ENCODE peak calls at places on chromosomes 12 and 14, in four cellular contexts. Q, D, T and F are unnamed samples.

GRCh38 chr12:67434653-67435375 is 165.7 kb downstream of the CAND1 start:
- DNase-seq in Q (no peak), D (no peak), T (peak), F (no peak)

GRCh38 chr12:91127751-91128150 is 16.5 kb upstream of the LUM start:
- DNase-seq in Q (no peak), D (no peak), T (peak), F (no peak)

GRCh38 chr14:104577457-104578301 is 1.9 kb upstream of the C14orf180 start:
- DNase-seq in Q (peak), D (no peak), T (no peak), F (no peak)

GRCh38 chr12:108989381-108989780 is 31.5 kb downstream of the SVOP start:
- DNase-seq in Q (no peak), D (no peak), T (no peak), F (no peak)

GRCh38 chr12:47417960-47418359 is 287.9 kb downstream of the RPAP3 start:
- DNase-seq in Q (no peak), D (no peak), T (no peak), F (no peak)

GRCh38 chr12:118103231-118103600 is 595 bp downstream of the VSIG10 start:
- DNase-seq in Q (no peak), D (no peak), T (no peak), F (no peak)

GRCh38 chr12:113797535-113797868 is 168.6 kb downstream of the RBM19 start:
- DNase-seq in Q (no peak), D (no peak), T (no peak), F (no peak)

GRCh38 chr12:124315316-124315924 is 20.5 kb downstream of the RFLNA start:
- DNase-seq in Q (no peak), D (no peak), T (no peak), F (no peak)

GRCh38 chr14:80381964-80382363 is 170.7 kb upstream of the DIO2 start:
- DNase-seq in Q (no peak), D (no peak), T (no peak), F (no peak)

GRCh38 chr12:14554281-14555008 is 13.2 kb downstream of the PLBD1 start:
- DNase-seq in Q (peak), D (no peak), T (no peak), F (no peak)

GRCh38 chr12:103852498-103852992 is 11.5 kb upstream of the NT5DC3 start:
- DNase-seq in Q (no peak), D (no peak), T (peak), F (no peak)

GRCh38 chr12:31859232-31859977 is 99.8 kb upstream of the RESF1 start:
- DNase-seq in Q (no peak), D (peak), T (no peak), F (no peak)

GRCh38 chr12:124786065-124786964 is 77.3 kb downstream of the SCARB1 start:
- DNase-seq in Q (no peak), D (no peak), T (no peak), F (peak)

GRCh38 chr12:123022846-123023245 is 42.4 kb downstream of the ARL6IP4 start:
- DNase-seq in Q (no peak), D (no peak), T (no peak), F (no peak)

GRCh38 chr14:60311417-60311816 is 62.4 kb downstream of the PPM1A start:
- DNase-seq in Q (peak), D (no peak), T (no peak), F (no peak)

GRCh38 chr14:25014440-25014839 is 35.5 kb downstream of the STXBP6 start:
- DNase-seq in Q (no peak), D (no peak), T (peak), F (no peak)

GRCh38 chr12:89038831-89039509 is 313.3 kb downstream of the DUSP6 start:
- DNase-seq in Q (no peak), D (no peak), T (no peak), F (no peak)

GRCh38 chr12:12376636-12377448 is 20.0 kb downstream of the BORCS5 start:
- DNase-seq in Q (peak), D (peak), T (peak), F (no peak)

GRCh38 chr12:75977952-75978671 is 53.5 kb downstream of the PHLDA1 start:
- DNase-seq in Q (peak), D (peak), T (peak), F (no peak)

GRCh38 chr12:3097186-3097804 is 20.1 kb downstream of the TSPAN9 start:
- DNase-seq in Q (peak), D (no peak), T (peak), F (no peak)

GRCh38 chr12:118055865-118056773 is 4.9 kb downstream of the WSB2 start:
- DNase-seq in Q (no peak), D (no peak), T (peak), F (no peak)

GRCh38 chr14:41349289-41349910 is 257.3 kb upstream of the LRFN5 start:
- DNase-seq in Q (no peak), D (no peak), T (no peak), F (no peak)

GRCh38 chr14:39430762-39431415 is 1.3 kb downstream of the FBXO33 start:
- DNase-seq in Q (peak), D (no peak), T (peak), F (no peak)

DNA sequence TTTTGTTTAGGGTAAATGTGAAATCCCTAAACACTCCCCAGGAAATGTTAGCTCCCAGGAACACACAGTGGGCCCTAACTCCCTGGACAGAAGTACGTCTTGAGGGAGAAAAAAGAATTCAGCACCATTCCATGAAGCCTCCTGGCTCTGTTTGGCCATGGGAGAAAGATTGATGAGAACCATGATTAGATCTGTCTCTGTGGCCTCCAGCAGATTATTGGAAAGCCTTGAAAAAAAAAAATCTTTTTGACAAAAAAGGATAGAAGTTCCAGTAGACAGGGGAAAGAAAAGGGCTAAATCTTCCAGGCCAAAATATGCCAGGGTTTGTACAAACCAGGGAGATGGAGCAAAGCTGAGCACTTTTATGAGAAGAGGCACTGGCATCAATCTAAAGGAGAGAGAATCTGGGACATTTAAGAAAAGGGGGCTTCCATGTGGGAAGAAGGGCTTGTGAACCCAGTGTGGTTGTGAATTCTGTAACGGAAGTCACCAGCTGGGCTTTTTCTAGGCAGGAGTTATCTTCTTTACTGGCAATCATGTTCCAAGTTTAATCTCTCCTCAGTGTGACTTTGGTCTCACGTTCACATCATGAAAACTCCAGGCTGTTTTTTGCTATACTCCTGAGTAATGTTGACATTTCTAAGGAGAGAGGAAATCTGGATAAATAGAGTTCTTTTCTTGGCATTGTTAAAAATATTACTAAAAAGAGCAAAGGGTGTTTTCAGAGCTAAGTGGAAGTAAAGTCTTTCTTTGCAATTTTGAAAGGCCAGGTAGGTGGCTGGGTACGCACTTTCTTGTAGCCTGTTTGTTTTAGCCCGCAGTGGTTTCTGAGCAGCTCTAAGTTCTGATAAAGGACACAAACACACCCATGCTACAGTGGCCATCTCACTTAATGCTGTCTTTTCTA is 426.7 kb downstream of the RAD51B start:
- DNase-seq in Q (peak), D (no peak), T (no peak), F (no peak)
- TF ChIP-seq ETV6 in Q (no peak), D (no peak), T (no peak), F (no peak)

DNA sequence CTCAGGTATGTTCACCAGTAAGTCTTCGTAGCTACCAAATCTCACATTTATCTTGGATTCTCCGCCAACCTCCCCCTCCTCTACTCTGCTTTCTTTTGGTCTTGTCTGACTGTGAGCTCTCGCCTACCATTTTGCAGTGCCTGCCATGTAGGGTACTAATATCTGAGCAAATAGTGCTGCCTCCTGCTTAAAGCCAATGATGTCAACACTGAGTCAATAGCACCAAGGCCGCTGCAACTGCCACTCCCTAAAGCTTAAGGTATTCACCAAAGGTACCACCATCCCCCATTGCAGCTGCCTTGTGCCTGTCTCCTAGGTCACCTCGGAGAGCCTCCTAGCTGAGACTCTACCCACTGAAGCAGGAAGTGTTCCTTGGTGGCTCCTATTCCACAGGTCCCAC is 114.8 kb upstream of the FUT8 start:
- DNase-seq in Q (no peak), D (no peak), T (peak), F (no peak)
- TF ChIP-seq ETV6 in Q (no peak), D (no peak), T (no peak), F (no peak)

GRCh38 chr12:48818831-48819590 is 715 bp downstream of the CACNB3 start:
- DNase-seq in Q (no peak), D (no peak), T (no peak), F (peak)

GRCh38 chr12:48817957-48818830 is at the start of gene CACNB3:
- DNase-seq in Q (peak), D (no peak), T (no peak), F (peak)

GRCh38 chr12:48820406-48820805 is 2.1 kb downstream of the CACNB3 start:
- DNase-seq in Q (no peak), D (no peak), T (no peak), F (no peak)

GRCh38 chr12:48822139-48822538 is 3.8 kb downstream of the CACNB3 start:
- DNase-seq in Q (no peak), D (no peak), T (no peak), F (no peak)

DNA sequence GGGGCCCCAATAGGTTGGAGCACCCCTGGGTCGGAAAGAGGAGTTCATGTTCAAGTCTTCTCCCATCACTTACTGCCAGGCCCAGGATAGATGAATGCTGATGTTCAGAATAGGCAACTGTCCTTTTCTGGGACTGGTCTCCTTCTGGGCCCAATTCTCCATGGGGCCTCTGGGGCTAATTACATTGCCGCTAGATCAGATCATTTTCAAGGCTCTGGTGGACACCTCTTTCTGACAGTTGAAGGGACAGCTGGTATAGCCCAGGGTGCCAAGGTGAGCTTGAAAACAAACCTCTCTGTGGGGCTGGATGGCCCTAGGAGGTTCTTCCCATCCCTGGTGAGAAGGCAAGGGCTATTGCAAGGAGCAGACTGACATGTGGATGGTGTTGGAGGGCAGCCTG is 1.7 kb downstream of the CACNB3 start:
- DNase-seq in Q (no peak), D (no peak), T (no peak), F (no peak)
- TF ChIP-seq ETV6 in Q (no peak), D (no peak), T (no peak), F (no peak)

DNA sequence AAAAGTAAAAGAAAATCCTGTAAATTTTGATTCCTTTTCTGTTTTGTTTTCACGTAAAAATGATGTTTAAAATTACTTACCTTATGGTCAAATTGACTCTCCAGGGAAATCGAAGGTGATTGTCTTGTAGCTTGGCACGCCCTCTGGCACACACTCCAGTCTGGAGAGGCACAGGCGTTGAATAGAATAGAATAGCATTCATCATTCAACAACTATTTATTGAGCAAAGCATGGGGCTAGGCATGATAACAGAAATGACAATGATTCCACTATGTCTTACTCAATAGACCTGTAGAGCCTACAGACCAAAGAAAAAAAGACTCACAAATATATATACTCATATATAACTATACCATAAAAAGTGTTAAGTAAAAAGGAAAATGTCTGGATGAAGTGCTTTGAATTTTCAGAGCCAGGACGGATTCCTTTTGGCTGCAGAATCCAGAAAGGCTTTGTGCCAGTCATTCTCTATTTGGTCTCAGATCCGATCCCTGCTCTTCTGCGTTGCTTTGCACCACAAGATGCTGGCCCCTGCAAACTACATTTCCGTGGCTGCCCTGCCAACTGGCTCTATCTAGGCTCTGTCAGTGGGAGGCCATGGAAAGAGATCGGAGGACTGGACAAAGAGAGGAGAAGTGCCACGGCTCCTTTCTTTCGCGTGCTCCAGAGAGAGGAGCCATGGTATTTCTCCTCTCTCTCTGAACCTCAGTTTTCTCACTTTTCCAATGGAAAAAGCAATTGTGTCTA is 231.8 kb downstream of the CRADD start:
- DNase-seq in Q (no peak), D (no peak), T (no peak), F (no peak)
- TF ChIP-seq ETV6 in Q (no peak), D (no peak), T (no peak), F (no peak)

DNA sequence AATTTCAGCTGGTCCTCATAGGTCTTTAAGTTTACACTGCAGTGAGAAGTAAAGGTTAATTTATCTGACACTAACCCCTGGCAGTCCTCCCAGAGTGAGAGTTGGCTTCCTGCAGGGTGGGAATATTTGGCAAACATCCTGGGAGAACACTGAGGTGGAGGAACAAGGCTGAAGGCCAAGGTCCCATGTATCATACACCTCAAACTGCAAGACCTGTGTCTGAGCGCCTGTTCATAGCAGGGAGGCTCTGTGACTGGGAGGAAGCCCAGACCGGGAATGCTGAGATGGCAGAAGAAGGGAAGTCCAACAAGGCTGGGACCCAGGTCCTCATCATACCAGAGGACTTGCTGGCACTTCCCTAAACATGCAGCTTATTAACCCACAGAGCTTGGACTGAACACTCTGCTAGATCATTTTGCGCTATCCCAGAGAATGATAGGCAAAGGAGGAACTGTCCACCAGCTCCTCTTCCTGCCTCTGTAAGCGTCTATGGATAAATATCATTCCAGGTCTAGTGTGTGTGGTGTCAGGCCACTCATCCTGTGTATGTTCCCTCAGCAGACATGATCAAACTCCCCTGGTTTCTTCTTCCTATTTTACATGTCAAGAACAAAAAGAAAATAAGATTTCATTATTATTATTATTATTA is 199.6 kb upstream of the CNOT2 start:
- DNase-seq in Q (no peak), D (no peak), T (no peak), F (no peak)
- TF ChIP-seq ETV6 in Q (no peak), D (no peak), T (no peak), F (no peak)

GRCh38 chr14:100474176-100474575 is 113.0 kb downstream of the BEGAIN start:
- DNase-seq in Q (no peak), D (no peak), T (no peak), F (no peak)

GRCh38 chr14:100473249-100473648 is 114.0 kb downstream of the BEGAIN start:
- DNase-seq in Q (no peak), D (no peak), T (no peak), F (no peak)

GRCh38 chr14:100475268-100475667 is 111.9 kb downstream of the BEGAIN start:
- DNase-seq in Q (no peak), D (no peak), T (no peak), F (no peak)

GRCh38 chr14:100472491-100472890 is 114.7 kb downstream of the BEGAIN start:
- DNase-seq in Q (no peak), D (no peak), T (no peak), F (no peak)

GRCh38 chr14:100476012-100476822 is 111.0 kb downstream of the BEGAIN start:
- DNase-seq in Q (peak), D (no peak), T (peak), F (no peak)
- TF ChIP-seq ETV6 in Q (no peak), D (no peak), T (no peak), F (no peak)

DNA sequence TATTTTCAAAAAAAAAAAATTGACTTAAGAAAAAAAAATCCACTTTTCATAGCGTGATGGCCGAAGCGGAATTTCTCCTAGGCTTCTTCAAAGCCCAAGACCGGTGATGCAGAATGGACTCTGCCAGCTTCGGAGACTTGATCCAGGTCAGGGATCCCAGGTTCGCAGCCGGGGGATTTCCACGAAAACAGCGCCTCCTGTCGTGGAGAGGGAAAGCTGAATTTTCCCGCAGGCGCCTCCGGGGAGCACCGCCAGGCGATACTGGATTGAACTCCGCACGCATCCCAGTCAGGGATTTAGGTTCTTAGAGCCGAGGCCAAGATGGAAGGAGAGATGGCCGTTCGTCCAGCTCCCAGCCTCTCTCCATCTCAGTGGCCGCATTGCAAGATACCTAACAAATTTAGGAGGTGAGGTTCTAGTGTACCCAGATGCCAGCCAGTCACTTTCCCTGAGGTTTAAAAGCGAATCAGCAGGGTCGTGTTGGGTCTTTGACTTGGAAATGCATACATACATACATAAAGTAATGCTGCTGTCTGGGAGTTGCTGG is 2.2 kb downstream of the TTC6 start:
- DNase-seq in Q (no peak), D (no peak), T (no peak), F (peak)
- TF ChIP-seq ETV6 in Q (no peak), D (no peak), T (no peak), F (no peak)

DNA sequence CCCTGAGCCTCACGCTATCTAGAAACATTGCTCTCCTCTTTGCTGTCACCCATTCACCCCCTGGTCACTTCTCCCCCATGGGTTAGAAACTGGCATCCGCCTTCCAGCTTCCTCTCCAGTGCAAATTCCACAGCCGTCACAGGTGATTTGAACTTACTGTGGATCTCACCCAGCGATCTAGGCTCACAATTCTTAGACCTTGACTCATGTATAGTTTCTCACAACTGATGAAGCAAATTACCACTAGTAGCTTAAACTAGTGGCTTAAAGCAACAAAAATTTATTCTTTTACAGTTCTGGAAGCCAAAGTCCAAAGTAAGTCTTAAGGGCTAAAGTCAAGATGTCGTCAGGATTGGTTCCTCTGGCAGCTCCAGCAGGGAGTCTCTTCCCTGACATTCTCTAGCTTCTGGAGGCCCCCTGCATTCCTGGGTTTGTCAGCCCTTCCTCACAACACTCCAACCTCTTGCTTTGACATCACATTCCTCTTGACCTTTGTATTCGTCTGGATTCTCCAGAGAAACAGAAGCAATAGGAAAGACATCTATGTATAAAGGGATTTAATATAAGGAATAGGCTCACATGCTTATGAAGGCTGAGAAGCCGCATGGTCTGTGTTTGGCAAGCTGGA is 117.5 kb downstream of the KTN1 start:
- DNase-seq in Q (no peak), D (no peak), T (no peak), F (no peak)
- TF ChIP-seq ETV6 in Q (no peak), D (no peak), T (no peak), F (no peak)

DNA sequence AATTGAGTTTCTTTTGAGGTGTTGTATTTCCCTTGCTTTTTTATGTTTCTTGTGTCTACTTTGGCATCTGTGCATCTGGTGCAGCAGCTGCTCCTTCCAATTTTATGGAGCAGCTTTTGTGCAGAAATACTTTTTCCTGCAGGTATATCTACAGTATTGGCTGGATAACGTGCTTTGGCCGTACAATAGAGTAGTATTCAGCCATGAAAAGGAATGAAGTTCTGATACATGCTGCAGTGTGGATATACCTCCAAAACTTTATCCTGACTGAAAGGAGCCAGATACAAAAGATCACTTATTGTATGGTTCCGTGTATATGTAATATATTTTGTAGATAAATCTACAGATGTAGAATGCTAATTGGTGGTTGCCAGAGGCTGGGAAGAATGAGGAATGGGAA is 74.6 kb downstream of the ERC1 start:
- DNase-seq in Q (no peak), D (no peak), T (no peak), F (no peak)
- TF ChIP-seq ETV6 in Q (no peak), D (no peak), T (no peak), F (no peak)